ENCODE peak calls at places on chromosomes 11 and 22, in ten cellular contexts. E is tibial nerve; H is right atrium auricular region; P is Caco-2; B is uterus; J is CD4-positive, CD25-positive, alpha-beta regulatory T cell; M is HCT116; U is GM23248; O is A549; Z is adipocyte. W is an unnamed sample. For H3K4me1, the result is how much of the 10 kb centered on the place peaks cover.

GRCh38 chr11:74138572-74138971 is 32.2 kb downstream of the C2CD3 start:
- DNase-seq in E (peak), H (no peak), P (peak), B (no peak), J (no peak), M (peak), U (peak), O (peak), Z (peak), W (peak)

GRCh38 chr11:100681064-100681502 is 6.0 kb upstream of the ARHGAP42 start:
- DNase-seq in E (peak), H (peak), P (peak), B (peak), J (no peak), M (peak), U (no peak), O (no peak), Z (no peak), W (peak)

GRCh38 chr22:29233503-29233902 is 27.8 kb downstream of the EMID1 start:
- DNase-seq in E (no peak), H (no peak), P (no peak), B (no peak), J (no peak), M (no peak), U (no peak), O (no peak), Z (no peak), W (no peak)

GRCh38 chr11:35548925-35549561 is 23.6 kb upstream of the PAMR1 start:
- DNase-seq in E (no peak), H (no peak), P (no peak), B (no peak), J (no peak), M (no peak), U (peak), O (no peak), Z (no peak), W (no peak)

GRCh38 chr22:35913925-35914324 is 114.7 kb downstream of the RBFOX2 start:
- DNase-seq in E (no peak), H (no peak), P (no peak), B (no peak), J (no peak), M (no peak), U (no peak), O (no peak), Z (no peak), W (no peak)

GRCh38 chr11:118291453-118291852 is 13.1 kb upstream of the CD3E start:
- DNase-seq in E (no peak), H (no peak), P (no peak), B (no peak), J (no peak), M (no peak), U (peak), O (no peak), Z (peak), W (no peak)

GRCh38 chr11:1538153-1538552 is 33.9 kb downstream of the DUSP8 start:
- DNase-seq in E (no peak), H (no peak), P (no peak), B (no peak), J (no peak), M (no peak), U (no peak), O (no peak), Z (no peak), W (no peak)

GRCh38 chr11:46336781-46337180 is 10.5 kb upstream of the DGKZ start:
- DNase-seq in E (no peak), H (no peak), P (no peak), B (no peak), J (no peak), M (no peak), U (peak), O (no peak), Z (no peak), W (peak)

GRCh38 chr11:76613901-76614300 is 56.6 kb downstream of the LRRC32 start:
- DNase-seq in E (no peak), H (no peak), P (no peak), B (no peak), J (no peak), M (no peak), U (no peak), O (no peak), Z (no peak), W (no peak)

GRCh38 chr11:76612226-76612625 is 58.3 kb downstream of the LRRC32 start:
- DNase-seq in E (no peak), H (no peak), P (no peak), B (no peak), J (no peak), M (no peak), U (no peak), O (no peak), Z (no peak), W (no peak)

GRCh38 chr11:76616676-76617552 is 53.6 kb downstream of the LRRC32 start:
- DNase-seq in E (no peak), H (no peak), P (no peak), B (no peak), J (no peak), M (no peak), U (no peak), O (no peak), Z (no peak), W (no peak)

GRCh38 chr11:76615950-76616349 is 54.6 kb downstream of the LRRC32 start:
- DNase-seq in E (no peak), H (peak), P (no peak), B (no peak), J (no peak), M (no peak), U (peak), O (no peak), Z (peak), W (peak)

DNA sequence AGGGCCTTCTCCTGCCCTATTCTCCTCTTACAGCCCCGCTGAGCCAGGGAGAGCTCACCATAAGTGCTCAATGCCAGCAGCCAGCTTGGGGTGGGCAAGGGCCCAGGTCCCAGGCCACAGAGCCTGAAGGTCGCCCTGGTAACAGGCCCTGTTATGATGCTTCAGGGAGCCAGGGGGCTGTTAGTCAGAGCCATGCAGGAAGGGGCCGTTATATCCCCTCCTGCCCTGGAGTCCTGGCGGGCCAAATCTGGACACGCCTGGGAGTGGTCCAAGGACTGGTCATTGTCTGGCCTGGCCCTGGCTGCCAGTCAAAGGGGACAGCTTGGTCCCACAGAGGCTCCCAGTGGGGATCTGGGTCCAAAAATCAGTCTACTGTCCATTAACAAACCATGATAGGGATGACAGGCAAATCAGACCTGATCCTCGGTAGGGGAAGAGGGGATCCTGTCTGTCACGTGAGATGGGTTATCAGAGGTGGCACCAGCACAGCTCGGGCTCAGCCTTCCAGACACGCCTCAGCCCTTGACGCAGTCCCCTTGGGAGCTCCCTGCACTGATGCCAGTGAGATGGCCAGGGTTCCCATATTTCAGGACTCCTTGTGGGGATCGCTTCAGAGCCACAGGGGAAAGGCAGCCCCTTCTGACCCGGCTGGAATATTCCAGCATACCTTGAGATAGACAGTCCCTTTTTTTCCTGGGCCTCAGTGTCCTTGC is 55.9 kb downstream of the LRRC32 start:
- DNase-seq in E (no peak), H (peak), P (no peak), B (peak), J (no peak), M (no peak), U (peak), O (no peak), Z (no peak), W (no peak)
- H3K4me1 ChIP-seq in E (under half), H (half or more), P (under half), B (under half), J (under half), M (under half), U (under half), O (under half), Z (under half), W (under half)

GRCh38 chr11:122695076-122695620 is 39.6 kb downstream of the UBASH3B start:
- DNase-seq in E (no peak), H (no peak), P (no peak), B (no peak), J (no peak), M (no peak), U (no peak), O (no peak), Z (no peak), W (no peak)
- H3K4me1 ChIP-seq in E (under half), H (under half), P (under half), B (under half), J (half or more), M (under half), U (under half), O (under half), Z (under half), W (under half)

DNA sequence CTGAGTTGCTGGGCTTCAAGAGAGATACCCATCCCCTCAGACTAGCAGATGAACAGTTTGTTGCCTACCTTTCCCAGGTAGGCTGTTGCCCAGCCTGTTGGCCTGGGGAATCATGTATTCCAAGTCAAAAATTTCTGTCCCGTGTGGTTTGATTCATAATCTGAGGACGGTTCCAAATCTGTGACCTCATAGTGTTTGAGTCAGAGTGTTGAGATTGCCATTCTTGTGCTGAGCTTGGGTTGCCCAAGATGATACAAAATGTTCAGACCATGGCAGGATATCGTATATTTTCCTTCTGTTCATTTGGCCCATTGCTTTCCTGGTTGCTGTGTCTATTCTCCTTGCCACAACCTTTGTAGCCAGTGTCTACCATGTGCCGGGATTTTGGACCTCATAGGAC is 64.3 kb downstream of the CYB5R2 start:
- DNase-seq in E (no peak), H (no peak), P (no peak), B (no peak), J (no peak), M (no peak), U (peak), O (no peak), Z (no peak), W (no peak)
- H3K4me1 ChIP-seq in E (under half), H (under half), P (half or more), B (under half), J (under half), M (under half), U (under half), O (half or more), Z (under half), W (under half)

DNA sequence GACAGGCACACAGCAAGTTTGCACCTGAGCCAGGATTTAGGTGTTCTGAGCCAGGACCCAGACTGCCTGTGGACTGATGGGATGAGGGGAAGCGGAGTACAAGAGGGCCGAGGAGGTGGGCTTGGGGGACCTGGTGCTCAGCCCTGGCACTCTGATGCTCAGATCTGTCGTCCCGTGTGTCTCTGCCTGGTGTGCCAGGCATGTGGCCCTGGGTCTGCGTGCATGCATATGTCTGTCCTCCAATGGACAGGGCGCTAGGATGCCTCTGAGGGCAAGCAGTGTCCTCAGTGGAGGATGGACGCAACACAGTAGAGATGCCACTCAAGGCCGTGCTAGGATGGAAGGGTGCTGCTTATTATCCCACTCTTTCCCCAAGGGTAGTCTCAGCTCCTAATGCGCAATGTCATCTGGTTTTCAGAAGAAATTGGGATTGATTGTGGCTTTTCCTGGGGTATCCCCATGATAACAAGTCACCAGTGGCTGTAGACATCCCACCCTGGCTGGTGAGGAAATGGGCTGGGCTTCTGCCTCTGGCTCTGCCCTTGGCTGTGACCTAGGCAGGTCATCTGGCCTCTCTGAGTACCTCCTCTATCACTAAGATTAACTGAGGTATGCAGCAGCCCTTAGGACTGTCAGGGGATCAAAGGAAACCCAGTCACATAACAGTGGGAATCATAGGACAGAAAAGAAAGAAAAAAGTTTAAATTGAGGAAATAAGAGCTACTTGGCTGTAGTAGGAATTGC is 35.7 kb upstream of the SUSD2 start:
- DNase-seq in E (no peak), H (no peak), P (no peak), B (peak), J (no peak), M (no peak), U (no peak), O (no peak), Z (no peak), W (no peak)
- H3K4me1 ChIP-seq in E (half or more), H (half or more), P (under half), B (under half), J (half or more), M (under half), U (under half), O (under half), Z (under half), W (under half)

GRCh38 chr11:108197351-108197750 is 25.1 kb downstream of the NPAT start:
- DNase-seq in E (no peak), H (no peak), P (no peak), B (no peak), J (no peak), M (no peak), U (no peak), O (no peak), Z (no peak), W (no peak)
- H3K4me1 ChIP-seq in E (under half), H (under half), P (under half), B (under half), J (under half), M (under half), U (under half), O (under half), Z (under half), W (under half)

GRCh38 chr11:131800452-131800851 is 430.0 kb downstream of the NTM start:
- DNase-seq in E (no peak), H (no peak), P (no peak), B (no peak), J (no peak), M (no peak), U (no peak), O (no peak), Z (no peak), W (no peak)
- H3K4me1 ChIP-seq in E (under half), H (under half), P (under half), B (under half), J (under half), M (under half), U (under half), O (under half), Z (under half), W (under half)

GRCh38 chr22:41976070-41976901 is 7.0 kb downstream of the SEPTIN3 start:
- DNase-seq in E (no peak), H (no peak), P (no peak), B (no peak), J (peak), M (no peak), U (peak), O (no peak), Z (peak), W (no peak)

GRCh38 chr22:41974691-41975290 is 5.5 kb downstream of the SEPTIN3 start:
- DNase-seq in E (no peak), H (no peak), P (no peak), B (no peak), J (no peak), M (no peak), U (no peak), O (no peak), Z (no peak), W (no peak)

GRCh38 chr22:41978732-41979131 is 9.5 kb downstream of the SEPTIN3 start:
- DNase-seq in E (no peak), H (no peak), P (no peak), B (no peak), J (no peak), M (no peak), U (no peak), O (no peak), Z (no peak), W (no peak)

GRCh38 chr22:41975299-41976069 is 6.2 kb downstream of the SEPTIN3 start:
- DNase-seq in E (no peak), H (no peak), P (no peak), B (no peak), J (no peak), M (no peak), U (no peak), O (no peak), Z (no peak), W (no peak)

DNA sequence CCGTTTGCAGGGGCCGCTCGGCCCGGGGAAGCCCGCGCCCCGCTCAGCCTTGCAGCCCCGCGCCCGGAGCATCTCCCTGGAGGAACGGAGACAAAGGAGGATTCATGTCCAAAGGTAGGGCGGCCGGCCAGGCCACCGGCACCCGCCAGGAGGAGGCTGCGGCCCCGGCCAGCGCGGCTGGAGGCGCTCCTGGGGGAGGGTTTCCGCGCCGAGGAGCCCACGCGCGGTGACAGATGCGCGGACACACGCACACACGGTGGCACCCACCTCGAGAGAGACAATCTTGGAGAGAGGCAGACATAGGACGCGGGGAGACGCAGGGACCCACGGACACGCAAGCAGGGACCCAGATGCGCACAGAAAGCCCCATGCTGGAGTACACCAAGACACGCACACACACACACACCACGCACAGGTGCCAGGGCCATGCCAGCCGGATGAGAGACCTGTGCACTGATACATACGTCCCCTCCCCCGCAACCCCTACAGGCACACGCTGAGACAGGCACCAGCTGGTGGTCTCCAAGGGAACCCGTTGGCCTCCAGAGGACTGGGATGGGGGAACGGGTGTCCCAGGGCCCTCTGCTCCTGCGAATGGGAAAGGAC is 7.8 kb downstream of the SEPTIN3 start:
- DNase-seq in E (no peak), H (no peak), P (no peak), B (no peak), J (no peak), M (no peak), U (peak), O (no peak), Z (peak), W (no peak)
- H3K4me1 ChIP-seq in E (under half), H (under half), P (under half), B (under half), J (under half), M (under half), U (under half), O (under half), Z (under half), W (under half)

GRCh38 chr22:25484916-25485315 is 79.6 kb upstream of the GRK3 start:
- DNase-seq in E (no peak), H (no peak), P (no peak), B (no peak), J (no peak), M (no peak), U (no peak), O (no peak), Z (no peak), W (no peak)
- H3K4me1 ChIP-seq in E (under half), H (under half), P (under half), B (under half), J (under half), M (under half), U (under half), O (under half), Z (under half), W (under half)

GRCh38 chr11:28104984-28105383 is 3.0 kb downstream of the KIF18A start:
- DNase-seq in E (no peak), H (no peak), P (no peak), B (no peak), J (no peak), M (no peak), U (peak), O (no peak), Z (no peak), W (no peak)

GRCh38 chr11:28107331-28107725 is 628 bp downstream of the KIF18A start:
- DNase-seq in E (no peak), H (no peak), P (no peak), B (no peak), J (no peak), M (no peak), U (peak), O (no peak), Z (peak), W (no peak)

GRCh38 chr11:28104425-28104824 is 3.5 kb downstream of the KIF18A start:
- DNase-seq in E (no peak), H (no peak), P (no peak), B (no peak), J (no peak), M (no peak), U (no peak), O (no peak), Z (no peak), W (no peak)

GRCh38 chr11:28106351-28107043 is 1.5 kb downstream of the KIF18A start:
- DNase-seq in E (no peak), H (no peak), P (no peak), B (no peak), J (no peak), M (no peak), U (no peak), O (no peak), Z (no peak), W (no peak)

GRCh38 chr11:28105869-28106268 is 2.1 kb downstream of the KIF18A start:
- DNase-seq in E (no peak), H (no peak), P (no peak), B (no peak), J (no peak), M (no peak), U (no peak), O (no peak), Z (no peak), W (no peak)
- H3K4me1 ChIP-seq in E (under half), H (under half), P (under half), B (under half), J (under half), M (under half), U (under half), O (half or more), Z (under half), W (under half)